ENCODE peak calls at places on chromosomes 11 and 22, in five cellular contexts. H, Z, L, N and X are unnamed samples.

GRCh38 chr22:16824718-16825687 is at the start of gene XKR3:
- DNase-seq in H (no peak), Z (no peak), L (no peak), N (peak; percentile 17), X (no peak)

GRCh38 chr22:36334838-36335603 is 52.7 kb downstream of the MYH9 start:
- DNase-seq in H (peak; percentile 88), Z (peak; percentile 92), L (no peak), N (no peak), X (peak; percentile 59)

GRCh38 chr11:35511666-35512065 is 13.8 kb downstream of the PAMR1 start:
- DNase-seq in H (peak; percentile 93), Z (no peak), L (no peak), N (peak; percentile 52), X (peak; percentile 50)

GRCh38 chr11:48020092-48020755 is 39.9 kb downstream of the PTPRJ start:
- DNase-seq in H (no peak), Z (no peak), L (no peak), N (no peak), X (peak; percentile 21)

GRCh38 chr11:65279713-65280459 is 18.1 kb downstream of the POLA2 start:
- DNase-seq in H (peak; percentile 98), Z (no peak), L (no peak), N (peak; percentile 85), X (peak; percentile 95)

GRCh38 chr11:67352546-67353316 is 615 bp downstream of the POLD4 start:
- DNase-seq in H (peak; percentile 50), Z (no peak), L (peak; percentile 72), N (no peak), X (peak; percentile 36)

GRCh38 chr11:69702239-69702668 is 1.6 kb downstream of the FGF19 start:
- DNase-seq in H (no peak), Z (no peak), L (no peak), N (no peak), X (no peak)

GRCh38 chr11:64762916-64763803 is 3.4 kb upstream of the PYGM start:
- DNase-seq in H (peak; percentile 78), Z (peak; percentile 38), L (peak; percentile 59), N (no peak), X (peak; percentile 74)

GRCh38 chr11:66289548-66290331 is 797 bp upstream of the YIF1A start:
- DNase-seq in H (peak; percentile 81), Z (no peak), L (peak; percentile 76), N (no peak), X (no peak)

GRCh38 chr11:46072172-46072964 is 48.9 kb downstream of the PHF21A start:
- DNase-seq in H (no peak), Z (no peak), L (no peak), N (no peak), X (no peak)

GRCh38 chr11:70772950-70773349 is 374.6 kb downstream of the CTTN start:
- DNase-seq in H (no peak), Z (no peak), L (no peak), N (no peak), X (no peak)

GRCh38 chr11:61793829-61794204 is 1.1 kb downstream of the FEN1 start:
- DNase-seq in H (no peak), Z (no peak), L (no peak), N (no peak), X (no peak)